ENCODE peak calls at places on chromosomes 12 and 14, in eight cellular contexts. One of them, this sample, is unnamed.

GRCh38 chr14:89600029-89600428 is 183.0 kb upstream of the FOXN3 start:
- DNase-seq in pancreas: no peak
- DNase-seq in GM20000: no peak
- DNase-seq in frontal cortex: no peak
- DNase-seq in HS-27A: no peak
- DNase-seq in stimulated activated CD8-positive, alpha-beta memory T cell treated with anti-CD3 and anti-CD28 coated beads, Interleukin-4, amount 100 ng/mL, for 4 hours: no peak
- DNase-seq in Panc1: no peak
- DNase-seq in ELF-1: no peak
- DNase-seq in this sample: no peak

GRCh38 chr12:110590806-110591326 is 7.7 kb upstream of the PPTC7 start:
- DNase-seq in pancreas: no peak
- DNase-seq in GM20000: peak; percentile 72
- DNase-seq in frontal cortex: peak; percentile 16
- DNase-seq in HS-27A: no peak
- DNase-seq in stimulated activated CD8-positive, alpha-beta memory T cell treated with anti-CD3 and anti-CD28 coated beads, Interleukin-4, amount 100 ng/mL, for 4 hours: no peak
- DNase-seq in Panc1: no peak
- DNase-seq in ELF-1: no peak
- DNase-seq in this sample: no peak

GRCh38 chr14:94581127-94581999 is at the start of gene SERPINA5:
- DNase-seq in pancreas: peak; percentile 78
- DNase-seq in GM20000: no peak
- DNase-seq in frontal cortex: no peak
- DNase-seq in HS-27A: no peak
- DNase-seq in stimulated activated CD8-positive, alpha-beta memory T cell treated with anti-CD3 and anti-CD28 coated beads, Interleukin-4, amount 100 ng/mL, for 4 hours: no peak
- DNase-seq in Panc1: no peak
- DNase-seq in ELF-1: no peak
- DNase-seq in this sample: no peak

GRCh38 chr14:33848706-33849454 is 102.0 kb downstream of the EGLN3 start:
- DNase-seq in pancreas: peak; percentile 45
- DNase-seq in GM20000: peak; percentile 24
- DNase-seq in frontal cortex: peak; percentile 28
- DNase-seq in HS-27A: no peak
- DNase-seq in stimulated activated CD8-positive, alpha-beta memory T cell treated with anti-CD3 and anti-CD28 coated beads, Interleukin-4, amount 100 ng/mL, for 4 hours: no peak
- DNase-seq in Panc1: peak; percentile 7
- DNase-seq in ELF-1: peak; percentile 97
- DNase-seq in this sample: peak; percentile 85

GRCh38 chr12:46365951-46366379 is 6.6 kb downstream of the SLC38A2 start:
- DNase-seq in pancreas: no peak
- DNase-seq in GM20000: no peak
- DNase-seq in frontal cortex: no peak
- DNase-seq in HS-27A: no peak
- DNase-seq in stimulated activated CD8-positive, alpha-beta memory T cell treated with anti-CD3 and anti-CD28 coated beads, Interleukin-4, amount 100 ng/mL, for 4 hours: no peak
- DNase-seq in Panc1: no peak
- DNase-seq in ELF-1: no peak
- DNase-seq in this sample: no peak

GRCh38 chr12:70272510-70272909 is 29.3 kb downstream of the CNOT2 start:
- DNase-seq in pancreas: no peak
- DNase-seq in GM20000: no peak
- DNase-seq in frontal cortex: no peak
- DNase-seq in HS-27A: no peak
- DNase-seq in stimulated activated CD8-positive, alpha-beta memory T cell treated with anti-CD3 and anti-CD28 coated beads, Interleukin-4, amount 100 ng/mL, for 4 hours: no peak
- DNase-seq in Panc1: no peak
- DNase-seq in ELF-1: no peak
- DNase-seq in this sample: no peak

GRCh38 chr14:90017371-90017770 is 44.4 kb upstream of the KCNK13 start:
- DNase-seq in pancreas: no peak
- DNase-seq in GM20000: no peak
- DNase-seq in frontal cortex: no peak
- DNase-seq in HS-27A: no peak
- DNase-seq in stimulated activated CD8-positive, alpha-beta memory T cell treated with anti-CD3 and anti-CD28 coated beads, Interleukin-4, amount 100 ng/mL, for 4 hours: no peak
- DNase-seq in Panc1: no peak
- DNase-seq in ELF-1: no peak
- DNase-seq in this sample: no peak

GRCh38 chr14:60926002-60926401 is 54.9 kb downstream of the TRMT5 start:
- DNase-seq in pancreas: no peak
- DNase-seq in GM20000: peak; percentile 38
- DNase-seq in frontal cortex: no peak
- DNase-seq in HS-27A: no peak
- DNase-seq in stimulated activated CD8-positive, alpha-beta memory T cell treated with anti-CD3 and anti-CD28 coated beads, Interleukin-4, amount 100 ng/mL, for 4 hours: no peak
- DNase-seq in Panc1: no peak
- DNase-seq in ELF-1: no peak
- DNase-seq in this sample: no peak

GRCh38 chr12:89417246-89417977 is 65.1 kb upstream of the DUSP6 start:
- DNase-seq in pancreas: no peak
- DNase-seq in GM20000: no peak
- DNase-seq in frontal cortex: no peak
- DNase-seq in HS-27A: no peak
- DNase-seq in stimulated activated CD8-positive, alpha-beta memory T cell treated with anti-CD3 and anti-CD28 coated beads, Interleukin-4, amount 100 ng/mL, for 4 hours: no peak
- DNase-seq in Panc1: no peak
- DNase-seq in ELF-1: no peak
- DNase-seq in this sample: no peak

GRCh38 chr14:75578786-75579781 is 664 bp downstream of the FLVCR2 start:
- DNase-seq in pancreas: no peak
- DNase-seq in GM20000: peak; percentile 39
- DNase-seq in frontal cortex: peak; percentile 63
- DNase-seq in HS-27A: no peak
- DNase-seq in stimulated activated CD8-positive, alpha-beta memory T cell treated with anti-CD3 and anti-CD28 coated beads, Interleukin-4, amount 100 ng/mL, for 4 hours: no peak
- DNase-seq in Panc1: no peak
- DNase-seq in ELF-1: no peak
- DNase-seq in this sample: no peak

GRCh38 chr12:48026081-48026827 is 22.0 kb upstream of the COL2A1 start:
- DNase-seq in pancreas: no peak
- DNase-seq in GM20000: no peak
- DNase-seq in frontal cortex: no peak
- DNase-seq in HS-27A: no peak
- DNase-seq in stimulated activated CD8-positive, alpha-beta memory T cell treated with anti-CD3 and anti-CD28 coated beads, Interleukin-4, amount 100 ng/mL, for 4 hours: no peak
- DNase-seq in Panc1: no peak
- DNase-seq in ELF-1: no peak
- DNase-seq in this sample: no peak

GRCh38 chr14:61282746-61283145 is 1.6 kb upstream of the TMEM30B start:
- DNase-seq in pancreas: no peak
- DNase-seq in GM20000: no peak
- DNase-seq in frontal cortex: no peak
- DNase-seq in HS-27A: no peak
- DNase-seq in stimulated activated CD8-positive, alpha-beta memory T cell treated with anti-CD3 and anti-CD28 coated beads, Interleukin-4, amount 100 ng/mL, for 4 hours: no peak
- DNase-seq in Panc1: no peak
- DNase-seq in ELF-1: no peak
- DNase-seq in this sample: no peak

GRCh38 chr14:28294834-28295440 is 471.6 kb upstream of the FOXG1 start:
- DNase-seq in pancreas: no peak
- DNase-seq in GM20000: no peak
- DNase-seq in frontal cortex: no peak
- DNase-seq in HS-27A: no peak
- DNase-seq in stimulated activated CD8-positive, alpha-beta memory T cell treated with anti-CD3 and anti-CD28 coated beads, Interleukin-4, amount 100 ng/mL, for 4 hours: no peak
- DNase-seq in Panc1: no peak
- DNase-seq in ELF-1: peak; percentile 34
- DNase-seq in this sample: no peak

GRCh38 chr12:128833418-128833817 is 9.7 kb upstream of the SLC15A4 start:
- DNase-seq in pancreas: no peak
- DNase-seq in GM20000: no peak
- DNase-seq in frontal cortex: no peak
- DNase-seq in HS-27A: no peak
- DNase-seq in stimulated activated CD8-positive, alpha-beta memory T cell treated with anti-CD3 and anti-CD28 coated beads, Interleukin-4, amount 100 ng/mL, for 4 hours: no peak
- DNase-seq in Panc1: no peak
- DNase-seq in ELF-1: no peak
- DNase-seq in this sample: no peak

This sample was measured in iPS DF 19.7.